ENCODE peak calls at places on chromosome 7, in six cellular contexts. K is HEK293T; E is CD4-positive, alpha-beta T cell; Q is WTC11; L is PC-3; C is GM10248. F is an unnamed sample.

GRCh38 chr7:7681191-7681935 is 37.0 kb downstream of the RPA3 start:
- DNase-seq in E (no peak), Q (no peak), L (peak; percentile 80), C (peak; percentile 22), K (peak; percentile 16), F (peak; percentile 28)

GRCh38 chr7:129949292-129950133 is 3.2 kb downstream of the UBE2H start:
- DNase-seq in L (peak; percentile 83), K (no peak), C (no peak), Q (peak; percentile 23), E (no peak), F (peak; percentile 43)

GRCh38 chr7:156194813-156195212 is 382.6 kb upstream of the SHH start:
- DNase-seq in Q (no peak), L (no peak), K (no peak), C (no peak), E (no peak), F (no peak)

GRCh38 chr7:155233703-155234492 is 63.8 kb upstream of the INSIG1 start:
- DNase-seq in Q (no peak), K (no peak), E (peak; percentile 7), C (no peak), L (no peak), F (no peak)

GRCh38 chr7:68321076-68321639 is 1277.1 kb upstream of the AUTS2 start:
- DNase-seq in K (no peak), E (no peak), C (no peak), L (peak; percentile 11), Q (no peak), F (no peak)

GRCh38 chr7:113128028-113128427 is 9.7 kb upstream of the SMIM30 start:
- DNase-seq in L (peak; percentile 60), K (no peak), Q (no peak), E (no peak), C (no peak), F (no peak)

GRCh38 chr7:83655951-83656556 is 7.1 kb upstream of the SEMA3E start:
- DNase-seq in E (no peak), L (peak; percentile 67), C (peak; percentile 26), Q (peak; percentile 50), K (peak; percentile 38), F (peak; percentile 32)

GRCh38 chr7:29189743-29190201 is 4.8 kb upstream of the CHN2 start:
- DNase-seq in C (peak; percentile 65), K (peak; percentile 75), Q (peak; percentile 97), L (peak; percentile 62), E (peak; percentile 42), F (peak; percentile 63)

GRCh38 chr7:19116121-19117080 is 1.0 kb downstream of the TWIST1 start:
- DNase-seq in E (no peak), C (peak; percentile 37), L (peak; percentile 37), Q (peak; percentile 50), K (peak; percentile 36), F (no peak)

GRCh38 chr7:18400281-18400680 is 95.3 kb upstream of the HDAC9 start:
- DNase-seq in C (no peak), E (no peak), K (no peak), Q (no peak), L (no peak), F (no peak)

GRCh38 chr7:158495780-158496179 is 91.8 kb downstream of the PTPRN2 start:
- DNase-seq in C (peak; percentile 39), E (no peak), Q (peak; percentile 59), L (peak; percentile 35), K (peak; percentile 37), F (peak; percentile 63)

GRCh38 chr7:117592011-117592635 is 112.3 kb downstream of the CFTR start:
- DNase-seq in Q (no peak), L (no peak), C (no peak), K (no peak), E (no peak), F (no peak)

GRCh38 chr7:25722856-25723255 is 429.1 kb upstream of the NFE2L3 start:
- DNase-seq in K (no peak), E (no peak), L (no peak), Q (no peak), C (no peak), F (no peak)

GRCh38 chr7:44460325-44460724 is 30.1 kb downstream of the NUDCD3 start:
- DNase-seq in K (no peak), E (peak; percentile 16), Q (no peak), C (peak; percentile 56), L (no peak), F (peak; percentile 53)

GRCh38 chr7:24910551-24911212 is 69.3 kb downstream of the OSBPL3 start:
- DNase-seq in L (no peak), K (no peak), Q (no peak), E (no peak), C (no peak), F (no peak)

GRCh38 chr7:47488969-47489342 is 93.0 kb downstream of the TNS3 start:
- DNase-seq in Q (no peak), K (no peak), E (no peak), L (no peak), C (no peak), F (no peak)

GRCh38 chr7:767941-768729 is 41.1 kb upstream of the PRKAR1B start:
- DNase-seq in K (no peak), Q (no peak), E (no peak), L (no peak), C (no peak), F (no peak)

GRCh38 chr7:24933298-24933697 is 46.7 kb downstream of the OSBPL3 start:
- DNase-seq in L (no peak), K (no peak), Q (no peak), E (no peak), C (no peak), F (no peak)

F was measured in GM13976.